ENCODE peak calls at places on chromosomes 4 and X, in nine cellular contexts. Y is bronchial epithelial cell, M is GM10248, R is Calu3, N is fibroblast of pulmonary artery, X is hepatocyte, S is MCF 10A, O is fibroblast of the aortic adventitia, G is GM23338. F is an unnamed sample.

GRCh38 chr4:76987153-76987562 is 37.6 kb downstream of the SEPTIN11 start:
- DNase-seq in R (no peak), G (peak), O (peak), N (peak), M (no peak), X (peak), S (no peak), Y (no peak), F (peak)

GRCh38 chr4:38568768-38569167 is 95.2 kb upstream of the KLF3 start:
- DNase-seq in S (no peak), R (no peak), Y (no peak), M (no peak), G (no peak), O (no peak), N (no peak), X (no peak), F (no peak)

GRCh38 chrX:26651755-26652154 is 435.8 kb downstream of the MAGEB5 start:
- DNase-seq in G (no peak), X (no peak), Y (peak), M (no peak), N (no peak), O (no peak), R (no peak), S (peak), F (no peak)

GRCh38 chr4:11748169-11748872 is 319.6 kb upstream of the HS3ST1 start:
- DNase-seq in G (no peak), M (no peak), O (peak), N (peak), X (peak), S (peak), Y (peak), R (no peak), F (peak)

GRCh38 chr4:6092131-6092530 is 73.9 kb upstream of the C4orf50 start:
- DNase-seq in Y (no peak), M (no peak), O (no peak), R (no peak), N (no peak), S (no peak), X (no peak), G (peak), F (no peak)

GRCh38 chrX:129769467-129770154 is 10.1 kb upstream of the SASH3 start:
- DNase-seq in X (no peak), O (no peak), N (no peak), S (no peak), G (no peak), Y (no peak), M (peak), R (no peak), F (no peak)

GRCh38 chrX:55201930-55202579 is 18.1 kb upstream of the PAGE5 start:
- DNase-seq in R (peak), X (no peak), N (peak), G (no peak), M (no peak), S (peak), Y (peak), O (peak), F (no peak)

GRCh38 chr4:138555584-138555983 is 313.4 kb upstream of the SLC7A11 start:
- DNase-seq in Y (peak), X (peak), S (peak), M (no peak), O (no peak), G (peak), N (peak), R (no peak), F (no peak)

GRCh38 chrX:12615061-12615460 is 176.2 kb upstream of the PRPS2 start:
- DNase-seq in G (no peak), X (no peak), Y (peak), S (no peak), O (no peak), N (no peak), R (no peak), M (no peak), F (no peak)

GRCh38 chr4:7687796-7688195 is 251.9 kb downstream of the AFAP1 start:
- DNase-seq in G (no peak), N (no peak), O (no peak), R (no peak), Y (no peak), X (no peak), S (no peak), M (no peak), F (no peak)

GRCh38 chr4:24212642-24213041 is 322.8 kb upstream of the PPARGC1A start:
- DNase-seq in O (no peak), R (no peak), Y (no peak), M (no peak), G (peak), X (no peak), N (no peak), S (no peak), F (no peak)

GRCh38 chr4:105924341-105924740 is 29.1 kb downstream of the NPNT start:
- DNase-seq in S (no peak), R (no peak), O (no peak), M (no peak), G (no peak), Y (no peak), X (no peak), N (no peak), F (no peak)

GRCh38 chr4:145839151-145839550 is 99.5 kb downstream of the ZNF827 start:
- DNase-seq in O (no peak), S (no peak), N (no peak), G (peak), X (no peak), Y (no peak), R (no peak), M (no peak), F (peak)

GRCh38 chrX:65451663-65452062 is 82.9 kb downstream of the LAS1L start:
- DNase-seq in S (peak), R (peak), M (peak), O (peak), N (peak), X (peak), Y (peak), G (peak), F (peak)

GRCh38 chrX:153447581-153447960 is 1.7 kb upstream of the TREX2 start:
- DNase-seq in X (no peak), M (no peak), Y (no peak), O (no peak), G (no peak), N (no peak), R (no peak), S (no peak), F (no peak)

GRCh38 chrX:47384502-47384901 is 14.1 kb downstream of the ZNF157 start:
- DNase-seq in R (peak), G (peak), N (peak), M (peak), S (peak), O (peak), Y (peak), X (peak), F (peak)

GRCh38 chr4:76219299-76220055 is 5.9 kb upstream of the SCARB2 start:
- DNase-seq in S (peak), X (peak), R (no peak), N (peak), M (no peak), G (no peak), O (peak), Y (peak), F (no peak)

GRCh38 chr4:134201216-134202098 is at the start of gene PABPC4L:
- DNase-seq in O (peak), N (peak), Y (peak), S (peak), G (peak), R (no peak), M (no peak), X (peak), F (peak)

GRCh38 chrX:23742174-23742692 is 843 bp downstream of the ACOT9 start:
- DNase-seq in R (peak), O (peak), X (peak), G (peak), S (peak), N (peak), M (peak), Y (peak), F (peak)

GRCh38 chr4:20196476-20196875 is 55.2 kb upstream of the SLIT2 start:
- DNase-seq in N (no peak), S (no peak), R (no peak), X (no peak), Y (no peak), O (peak), G (no peak), M (no peak), F (no peak)

GRCh38 chr4:47525154-47525819 is 40.2 kb downstream of the ATP10D start:
- DNase-seq in X (peak), O (peak), N (peak), G (no peak), M (no peak), R (no peak), Y (peak), S (peak), F (peak)

GRCh38 chr4:14862881-14863280 is 139.4 kb upstream of the CPEB2 start:
- DNase-seq in Y (no peak), X (no peak), O (no peak), R (no peak), S (no peak), N (no peak), M (peak), G (peak), F (no peak)

GRCh38 chr4:28518781-28519180 is 1658.1 kb downstream of the STIM2 start:
- DNase-seq in G (no peak), Y (peak), N (peak), O (peak), X (no peak), M (no peak), S (peak), R (no peak), F (no peak)

GRCh38 chrX:74187211-74187610 is 116.8 kb upstream of the ZCCHC13 start:
- DNase-seq in S (no peak), N (no peak), X (no peak), R (no peak), O (peak), M (no peak), Y (no peak), G (no peak), F (peak)

GRCh38 chr4:11428161-11428700 is 463 bp downstream of the HS3ST1 start:
- DNase-seq in Y (peak), R (no peak), S (no peak), X (no peak), O (no peak), G (peak), N (no peak), M (peak), F (peak)

GRCh38 chr4:20625460-20625859 is 74.8 kb upstream of the PACRGL start:
- DNase-seq in R (no peak), M (no peak), X (no peak), N (no peak), G (no peak), O (no peak), Y (peak), S (no peak), F (no peak)

GRCh38 chrX:50471390-50471789 is 765 bp upstream of the DGKK start:
- DNase-seq in S (no peak), Y (no peak), O (no peak), X (peak), N (no peak), R (no peak), M (no peak), G (peak), F (no peak)

GRCh38 chr4:41853973-41854372 is 81.3 kb upstream of the TMEM33 start:
- DNase-seq in O (no peak), X (no peak), M (no peak), N (no peak), S (peak), Y (peak), G (peak), R (no peak), F (no peak)
- TF ChIP-seq CTCF in O (no peak), X (peak), M (no peak), N (peak), S (no peak), Y (no peak), G (peak), R (peak), F (no peak)

GRCh38 chr4:153537493-153537960 is 71.4 kb downstream of the TMEM131L start:
- DNase-seq in Y (no peak), O (no peak), R (no peak), M (no peak), N (no peak), S (no peak), G (no peak), X (no peak), F (no peak)

GRCh38 chr4:153534792-153535629 is 68.9 kb downstream of the TMEM131L start:
- DNase-seq in S (no peak), O (no peak), X (no peak), Y (no peak), G (no peak), R (no peak), M (no peak), N (no peak), F (no peak)

GRCh38 chr4:153533387-153533786 is 67.2 kb downstream of the TMEM131L start:
- DNase-seq in S (no peak), G (no peak), R (no peak), N (no peak), M (no peak), O (no peak), X (no peak), Y (no peak), F (no peak)

GRCh38 chr4:153538408-153539057 is 72.4 kb downstream of the TMEM131L start:
- DNase-seq in G (no peak), O (peak), N (peak), X (peak), Y (peak), M (no peak), S (no peak), R (no peak), F (peak)

GRCh38 chr4:153535735-153536494 is 69.8 kb downstream of the TMEM131L start:
- DNase-seq in S (no peak), M (no peak), X (no peak), N (peak), R (no peak), G (peak), Y (no peak), O (no peak), F (no peak)
- TF ChIP-seq CTCF in S (no peak), M (no peak), X (no peak), N (no peak), R (no peak), G (peak), Y (no peak), O (no peak), F (peak)

GRCh38 chr4:92163348-92163747 is 140.4 kb upstream of the GRID2 start:
- DNase-seq in G (peak), M (no peak), R (no peak), Y (peak), O (peak), N (peak), X (no peak), S (peak), F (peak)
- TF ChIP-seq CTCF in G (peak), M (peak), R (peak), Y (peak), O (peak), N (peak), X (peak), S (peak), F (peak)

GRCh38 chrX:151773434-151773833 is 38.9 kb downstream of the CNGA2 start:
- DNase-seq in N (no peak), M (no peak), X (no peak), Y (no peak), G (peak), O (no peak), R (no peak), S (no peak), F (no peak)
- TF ChIP-seq CTCF in N (no peak), M (no peak), X (no peak), Y (no peak), G (peak), O (no peak), R (no peak), S (no peak), F (no peak)

F was measured in astrocyte of the spinal cord.